ENCODE peak calls at places on chromosomes 11 and 22, in nine cellular contexts. B is K562, S is transverse colon, C is lower leg skin, D is IMR-90, X is endothelial cell of umbilical vein, G is tibial nerve, Z is A549, I is right lobe of liver. R is an unnamed sample.

GRCh38 chr11:2751523-2752203 is 51.9 kb upstream of the KCNQ1OT1 start:
- DNase-seq in X (no peak), S (peak), C (no peak), Z (no peak), G (no peak), D (no peak), I (peak), B (no peak), R (no peak)

GRCh38 chr11:90349741-90350140 is 126.9 kb upstream of the CHORDC1 start:
- DNase-seq in C (no peak), G (no peak), D (no peak), B (no peak), I (no peak), X (no peak), S (no peak), Z (no peak), R (no peak)

GRCh38 chr11:94583213-94583884 is 16.2 kb downstream of the PIWIL4 start:
- DNase-seq in S (no peak), G (no peak), D (no peak), Z (no peak), C (no peak), B (no peak), X (no peak), I (no peak), R (no peak)

GRCh38 chr11:79439430-79439892 is 1.4 kb downstream of the TENM4 start:
- DNase-seq in D (peak), Z (no peak), S (no peak), X (no peak), I (no peak), B (no peak), C (no peak), G (no peak), R (no peak)

GRCh38 chr11:73189723-73190556 is 28.1 kb upstream of the P2RY2 start:
- DNase-seq in Z (no peak), S (no peak), C (no peak), B (no peak), I (no peak), D (no peak), X (no peak), G (no peak), R (no peak)

GRCh38 chr11:75099635-75100034 is 3.0 kb upstream of the OR2AT4 start:
- DNase-seq in G (no peak), S (no peak), X (no peak), I (no peak), C (no peak), Z (no peak), D (no peak), B (no peak), R (no peak)

GRCh38 chr11:18012314-18012905 is 437 bp downstream of the SERGEF start:
- DNase-seq in X (peak), I (no peak), D (peak), Z (peak), G (no peak), B (peak), S (peak), C (peak), R (peak)

GRCh38 chr11:83613767-83614121 is 327.6 kb upstream of the CCDC90B start:
- DNase-seq in S (no peak), X (no peak), G (no peak), Z (no peak), D (no peak), B (no peak), I (no peak), C (no peak), R (no peak)

GRCh38 chr11:100949443-100949842 is 180.2 kb downstream of the PGR start:
- DNase-seq in I (no peak), Z (no peak), G (no peak), C (no peak), S (no peak), X (peak), B (no peak), D (no peak), R (no peak)

GRCh38 chr11:46279393-46280099 is 2.1 kb downstream of the CREB3L1 start:
- DNase-seq in B (no peak), Z (no peak), D (peak), S (peak), C (no peak), X (peak), I (no peak), G (no peak), R (no peak)

GRCh38 chr22:40210814-40211213 is 33.1 kb downstream of the TNRC6B start:
- DNase-seq in Z (no peak), S (no peak), I (no peak), C (no peak), G (no peak), X (no peak), D (no peak), B (no peak), R (no peak)

GRCh38 chr22:46085831-46086576 is 64.3 kb upstream of the PPARA start:
- DNase-seq in I (peak), X (no peak), S (peak), G (peak), D (no peak), Z (peak), B (peak), C (peak), R (no peak)

GRCh38 chr22:21444701-21445436 is 22.3 kb upstream of the TMEM191C start:
- DNase-seq in B (no peak), Z (no peak), S (no peak), I (no peak), D (no peak), X (no peak), C (peak), G (peak), R (no peak)

GRCh38 chr11:96627379-96627778 is 237.6 kb downstream of the JRKL start:
- DNase-seq in C (no peak), X (no peak), S (no peak), G (no peak), B (no peak), Z (no peak), I (no peak), D (no peak), R (no peak)

GRCh38 chr11:114285599-114285998 is 10.6 kb upstream of the NNMT start:
- DNase-seq in C (no peak), D (peak), G (no peak), S (no peak), I (no peak), B (no peak), X (no peak), Z (no peak), R (no peak)

GRCh38 chr11:90204832-90205646 is 17.8 kb downstream of the CHORDC1 start:
- DNase-seq in X (peak), C (no peak), G (no peak), Z (peak), B (peak), S (no peak), I (no peak), D (peak), R (peak)

GRCh38 chr11:10823152-10823579 is 14.4 kb upstream of the EIF4G2 start:
- DNase-seq in B (no peak), X (no peak), C (no peak), S (no peak), I (no peak), D (no peak), G (no peak), Z (no peak), R (peak)

GRCh38 chr11:78239781-78240180 is 51.1 kb downstream of the USP35 start:
- DNase-seq in G (no peak), Z (no peak), X (no peak), B (no peak), D (no peak), C (no peak), I (no peak), S (no peak), R (no peak)

GRCh38 chr22:39312410-39312809 is 7.0 kb downstream of the RPL3 start:
- DNase-seq in Z (no peak), D (no peak), G (no peak), C (no peak), B (no peak), X (no peak), I (no peak), S (no peak), R (no peak)

GRCh38 chr11:78991681-78992080 is 417.0 kb upstream of the NARS2 start:
- DNase-seq in C (no peak), Z (no peak), S (no peak), B (no peak), I (no peak), D (no peak), G (no peak), X (peak), R (no peak)

GRCh38 chr11:70135142-70136132 is 57.3 kb downstream of the ANO1 start:
- DNase-seq in G (no peak), I (no peak), Z (no peak), S (no peak), X (no peak), D (peak), B (no peak), C (no peak), R (no peak)

GRCh38 chr11:102208835-102209234 is 98.6 kb downstream of the YAP1 start:
- DNase-seq in I (no peak), C (no peak), D (no peak), G (no peak), B (no peak), S (no peak), X (no peak), Z (no peak), R (no peak)

GRCh38 chr11:7418916-7419315 is 66.4 kb upstream of the OLFML1 start:
- DNase-seq in G (no peak), I (no peak), X (no peak), D (no peak), S (no peak), C (no peak), B (no peak), Z (no peak), R (no peak)

GRCh38 chr22:18044548-18045271 is 20.3 kb upstream of the MICAL3 start:
- DNase-seq in X (no peak), Z (no peak), B (no peak), C (no peak), I (peak), D (peak), S (no peak), G (peak), R (no peak)

GRCh38 chr11:69209936-69210659 is 54.4 kb downstream of the SMIM38 start:
- DNase-seq in D (no peak), Z (no peak), I (no peak), G (no peak), B (peak), S (no peak), C (no peak), X (no peak), R (no peak)

GRCh38 chr11:6362868-6363678 is 27.2 kb upstream of the SMPD1 start:
- DNase-seq in B (peak), I (peak), C (peak), D (peak), Z (peak), S (peak), X (peak), G (peak), R (peak)

GRCh38 chr22:48488611-48489456 is 1338.8 kb downstream of the BRD1 start:
- DNase-seq in I (peak), Z (no peak), D (no peak), B (no peak), C (no peak), G (no peak), X (no peak), S (no peak), R (no peak)

GRCh38 chr22:48489551-48490512 is 1337.8 kb downstream of the BRD1 start:
- DNase-seq in G (no peak), C (no peak), I (peak), Z (no peak), X (no peak), D (no peak), S (no peak), B (no peak), R (no peak)

GRCh38 chr22:48486163-48486957 is 1341.3 kb downstream of the BRD1 start:
- DNase-seq in D (no peak), B (no peak), C (no peak), S (no peak), X (no peak), I (peak), G (no peak), Z (no peak), R (no peak)

GRCh38 chr22:48490513-48491411 is 1336.9 kb downstream of the BRD1 start:
- DNase-seq in D (no peak), X (no peak), G (no peak), Z (peak), C (no peak), S (no peak), B (no peak), I (peak), R (no peak)

GRCh38 chr22:48488149-48488551 is 1339.5 kb downstream of the BRD1 start:
- DNase-seq in Z (peak), I (peak), S (no peak), X (no peak), B (no peak), C (no peak), G (no peak), D (no peak), R (no peak)
- TF ChIP-seq POLR2A in Z (no peak), I (no peak), S (no peak), X (no peak), B (no peak), C (no peak), G (no peak), D (no peak), R (no peak)

GRCh38 chr11:14886509-14886908 is 5.5 kb downstream of the CYP2R1 start:
- DNase-seq in D (no peak), X (no peak), S (no peak), I (no peak), Z (no peak), G (no peak), C (no peak), B (no peak), R (no peak)

GRCh38 chr11:14892036-14892556 is at the start of gene CYP2R1:
- DNase-seq in S (peak), C (peak), X (peak), D (peak), Z (peak), G (peak), B (peak), I (peak), R (peak)

GRCh38 chr11:14894657-14895598 is 2.9 kb upstream of the CYP2R1 start:
- DNase-seq in S (peak), Z (no peak), X (peak), C (peak), I (peak), D (peak), G (no peak), B (no peak), R (peak)

GRCh38 chr11:14892577-14892976 is 546 bp upstream of the CYP2R1 start:
- DNase-seq in I (no peak), B (no peak), X (no peak), D (no peak), S (no peak), C (no peak), G (no peak), Z (no peak), R (no peak)

GRCh38 chr11:14891143-14892035 is 642 bp downstream of the CYP2R1 start:
- DNase-seq in S (peak), G (peak), X (peak), Z (peak), I (peak), C (peak), B (peak), D (peak), R (peak)
- TF ChIP-seq POLR2A in S (no peak), G (peak), X (peak), Z (peak), I (peak), C (no peak), B (peak), D (no peak), R (peak)

GRCh38 chr11:11843233-11843632 is 1.5 kb downstream of the USP47 start:
- DNase-seq in G (no peak), S (no peak), Z (peak), D (peak), X (peak), C (no peak), I (no peak), B (no peak), R (peak)
- TF ChIP-seq POLR2A in G (peak), S (peak), Z (no peak), D (peak), X (no peak), C (no peak), I (peak), B (no peak), R (no peak)

DNA sequence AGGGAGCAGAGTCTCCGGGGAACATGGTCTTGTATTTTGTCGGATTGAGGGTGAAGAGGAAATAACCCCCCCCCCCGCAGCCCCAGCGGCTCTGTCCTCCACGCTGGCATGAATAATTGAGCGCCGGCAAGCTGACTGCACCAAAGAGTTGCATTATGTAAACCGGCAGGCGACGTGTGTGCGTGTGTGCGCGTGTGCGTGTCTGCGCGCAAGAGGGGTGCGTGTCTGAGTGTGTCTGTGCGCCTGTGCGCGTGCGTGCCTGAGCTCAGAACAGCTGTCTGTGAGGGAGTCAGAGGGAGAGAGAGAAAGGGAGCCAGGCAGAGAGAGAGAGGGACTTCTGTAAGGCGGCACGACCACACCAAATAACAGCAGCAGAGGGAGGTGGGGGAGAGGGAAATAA is 94.4 kb downstream of the SCN3B start:
- DNase-seq in I (no peak), G (no peak), C (no peak), Z (no peak), B (no peak), S (no peak), D (peak), X (no peak), R (no peak)
- TF ChIP-seq POLR2A in I (no peak), G (no peak), C (no peak), Z (no peak), B (no peak), S (no peak), D (no peak), X (no peak), R (no peak)

DNA sequence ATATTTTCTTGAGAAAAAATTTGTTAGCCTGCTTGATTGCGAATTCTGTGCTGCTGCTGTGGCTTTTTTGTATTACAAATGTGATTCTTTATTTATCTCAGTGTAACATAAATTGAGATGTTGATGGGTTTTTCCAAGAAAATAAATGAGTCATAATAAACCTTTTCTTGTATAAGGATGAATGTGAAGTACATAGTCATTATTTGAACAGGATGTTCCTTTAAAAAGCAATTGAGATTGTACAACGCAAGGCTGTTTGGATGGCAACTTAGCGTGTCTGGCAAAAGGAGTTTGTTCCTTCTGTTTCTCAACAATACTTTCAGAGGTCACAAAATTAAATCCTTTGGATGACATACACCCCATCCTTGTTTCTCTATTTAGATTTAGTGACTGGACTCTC is 24.7 kb upstream of the CARD18 start:
- DNase-seq in D (no peak), B (no peak), G (no peak), C (no peak), Z (no peak), X (no peak), S (no peak), I (no peak), R (no peak)
- TF ChIP-seq POLR2A in D (no peak), B (no peak), G (no peak), C (no peak), Z (no peak), X (no peak), S (no peak), I (no peak), R (no peak)

GRCh38 chr22:20316844-20317401 is 2.9 kb downstream of the DGCR6L start:
- DNase-seq in S (peak), X (no peak), G (no peak), B (peak), I (no peak), C (peak), D (no peak), Z (no peak), R (no peak)

GRCh38 chr22:20316217-20316843 is 3.5 kb downstream of the DGCR6L start:
- DNase-seq in G (no peak), I (no peak), D (no peak), S (peak), Z (no peak), X (no peak), B (peak), C (peak), R (no peak)

GRCh38 chr22:20319041-20319744 is 667 bp downstream of the DGCR6L start:
- DNase-seq in Z (no peak), D (no peak), S (no peak), I (no peak), G (no peak), B (peak), X (peak), C (peak), R (no peak)

GRCh38 chr22:20324139-20324516 is 4.3 kb upstream of the DGCR6L start:
- DNase-seq in B (no peak), S (no peak), C (no peak), D (no peak), I (no peak), G (no peak), Z (no peak), X (no peak), R (no peak)

DNA sequence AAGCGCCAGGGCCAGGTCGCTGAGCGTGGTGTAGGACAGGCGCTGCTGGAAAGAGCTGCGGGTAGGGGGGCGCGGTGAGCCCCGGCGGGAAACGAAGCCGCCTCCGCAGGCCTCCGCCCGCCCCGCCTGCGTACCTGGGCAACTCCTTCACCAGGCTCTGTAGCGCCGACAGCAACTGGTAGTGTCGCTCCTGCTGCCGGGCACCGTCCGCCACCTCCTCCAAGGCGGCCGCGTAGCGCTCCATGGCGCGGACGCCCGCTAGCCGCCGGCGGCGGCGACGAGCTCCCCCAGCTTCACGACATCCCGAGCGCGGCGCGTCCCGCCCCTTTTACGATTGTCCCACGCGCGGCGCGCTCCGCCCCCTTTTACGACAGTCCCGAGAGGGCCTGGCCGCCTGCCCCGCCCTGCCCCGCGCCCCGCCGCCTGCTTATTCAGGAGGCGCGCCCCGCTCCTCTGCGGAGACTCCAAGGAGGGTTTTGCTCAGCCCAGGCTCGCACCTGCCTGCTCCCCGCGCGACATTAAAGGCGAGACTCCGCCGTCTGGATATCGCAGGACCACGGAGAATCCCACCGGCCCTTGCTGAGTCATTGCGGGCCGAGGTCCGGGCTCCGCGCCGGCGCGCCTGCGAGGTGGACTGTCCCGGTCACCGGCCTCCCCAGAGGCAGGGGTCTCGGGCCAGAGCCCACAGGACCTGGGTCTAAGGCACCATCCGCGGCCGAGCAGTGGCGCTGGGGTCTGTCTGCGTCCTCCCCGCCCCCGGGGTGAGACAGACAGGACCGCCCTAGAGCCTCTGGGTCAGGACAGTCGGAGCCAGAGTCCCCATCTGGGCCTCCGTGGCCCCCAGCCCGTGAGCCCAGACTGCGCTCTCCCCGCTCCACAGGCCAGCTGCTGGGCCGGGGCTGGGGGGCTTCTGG is at the start of gene DGCR6L:
- DNase-seq in Z (peak), G (peak), B (peak), D (peak), X (peak), I (peak), C (peak), S (peak), R (peak)
- TF ChIP-seq POLR2A in Z (peak), G (peak), B (peak), D (peak), X (peak), I (peak), C (no peak), S (peak), R (peak)

GRCh38 chr11:124670732-124671131 is 2.8 kb downstream of the SIAE start:
- DNase-seq in I (no peak), D (peak), G (no peak), B (no peak), C (no peak), Z (no peak), S (no peak), X (no peak), R (peak)
- TF ChIP-seq POLR2A in I (no peak), D (no peak), G (no peak), B (no peak), C (no peak), Z (no peak), S (no peak), X (no peak), R (no peak)

GRCh38 chr11:64241430-64242153 is 697 bp downstream of the FKBP2 start:
- DNase-seq in S (peak), C (peak), X (peak), B (peak), D (peak), I (peak), Z (peak), G (peak), R (peak)
- TF ChIP-seq POLR2A in S (peak), C (no peak), X (peak), B (peak), D (peak), I (peak), Z (peak), G (peak), R (no peak)

R was measured in erythroblast.